ENCODE peak calls at places on chromosomes 3 and 15, in five cellular contexts. L is kidney epithelial cell; P is HuH-7.5; I is iPS-NIHi11; Z is effector CD4-positive, alpha-beta T cell. R is an unnamed sample.

GRCh38 chr3:40464339-40465110 is 7.4 kb downstream of the RPL14 start:
- DNase-seq in I (no peak), P (no peak), Z (no peak), L (no peak), R (peak)

GRCh38 chr3:126912027-126912422 is 70.9 kb upstream of the PLXNA1 start:
- DNase-seq in L (no peak), Z (no peak), I (no peak), P (no peak), R (no peak)

GRCh38 chr15:44385344-44385942 is 42.0 kb upstream of the CTDSPL2 start:
- DNase-seq in I (no peak), P (no peak), Z (no peak), L (no peak), R (no peak)

GRCh38 chr3:33315826-33316225 is 38.6 kb downstream of the FBXL2 start:
- DNase-seq in L (peak), P (no peak), Z (no peak), I (no peak), R (no peak)

GRCh38 chr3:126434931-126435411 is 40.3 kb downstream of the CFAP100 start:
- DNase-seq in P (no peak), Z (no peak), I (no peak), L (no peak), R (no peak)

GRCh38 chr3:49453621-49454315 is 16.3 kb upstream of the DAG1 start:
- DNase-seq in P (no peak), L (no peak), Z (no peak), I (no peak), R (no peak)

GRCh38 chr3:138404121-138404520 is 30.3 kb upstream of the ESYT3 start:
- DNase-seq in I (no peak), L (no peak), Z (no peak), P (no peak), R (no peak)

GRCh38 chr15:93523490-93523889 is 434.5 kb upstream of the RGMA start:
- DNase-seq in I (no peak), L (no peak), P (no peak), Z (no peak), R (no peak)

GRCh38 chr3:23829242-23829934 is 23.6 kb downstream of the UBE2E1 start:
- DNase-seq in P (no peak), Z (no peak), L (no peak), I (no peak), R (no peak)

GRCh38 chr15:55799287-55800212 is 56.6 kb upstream of the PRTG start:
- DNase-seq in L (peak), P (peak), I (peak), Z (no peak), R (no peak)

GRCh38 chr3:36827133-36827532 is 62.8 kb upstream of the DCLK3 start:
- DNase-seq in Z (no peak), P (no peak), I (no peak), L (no peak), R (no peak)

GRCh38 chr15:41919201-41919820 is 25.5 kb upstream of the SPTBN5 start:
- DNase-seq in I (no peak), Z (no peak), P (no peak), L (no peak), R (no peak)